ENCODE peak calls at places on chromosomes 12 and 14, in seven cellular contexts. Z is neural progenitor cell, S is thoracic aorta, J is cardiac muscle cell, G is gastrocnemius medialis, U is A549, Y is spleen. E is an unnamed sample. For H3K4me1, the result is how much of the 10 kb centered on the place peaks cover.

GRCh38 chr12:116196752-116197718 is 80.5 kb downstream of the MED13L start:
- DNase-seq in Z (no peak), S (no peak), J (peak), G (no peak), U (no peak), Y (no peak), E (no peak)

GRCh38 chr12:31002999-31003398 is 70.7 kb upstream of the DDX11 start:
- DNase-seq in Z (no peak), S (no peak), J (no peak), G (no peak), U (peak), Y (peak), E (peak)

GRCh38 chr12:72006766-72007165 is 68.1 kb downstream of the TPH2 start:
- DNase-seq in Z (no peak), S (no peak), J (peak), G (no peak), U (no peak), Y (no peak), E (no peak)

GRCh38 chr14:53696217-53696965 is 260.2 kb downstream of the BMP4 start:
- DNase-seq in Z (no peak), S (no peak), J (peak), G (no peak), U (peak), Y (no peak), E (no peak)

GRCh38 chr14:51652168-51653095 is 722 bp downstream of the FRMD6 start:
- DNase-seq in Z (peak), S (no peak), J (no peak), G (peak), U (no peak), Y (peak), E (peak)

GRCh38 chr12:89566615-89567014 is 40.8 kb upstream of the POC1B start:
- DNase-seq in Z (no peak), S (no peak), J (peak), G (no peak), U (no peak), Y (no peak), E (no peak)

GRCh38 chr12:34051486-34051885 is 29.2 kb downstream of the ALG10 start:
- DNase-seq in Z (no peak), S (no peak), J (no peak), G (no peak), U (no peak), Y (no peak), E (no peak)

GRCh38 chr14:104520620-104521410 is 58.7 kb upstream of the C14orf180 start:
- DNase-seq in Z (no peak), S (no peak), J (no peak), G (no peak), U (no peak), Y (no peak), E (no peak)

GRCh38 chr14:104130974-104131651 is 7.3 kb upstream of the KIF26A start:
- DNase-seq in Z (peak), S (no peak), J (peak), G (no peak), U (peak), Y (peak), E (no peak)

GRCh38 chr12:89346741-89347324 is 5.5 kb downstream of the DUSP6 start:
- DNase-seq in Z (peak), S (no peak), J (peak), G (no peak), U (no peak), Y (no peak), E (no peak)

GRCh38 chr12:89470741-89471504 is 53.7 kb downstream of the GALNT4 start:
- DNase-seq in Z (peak), S (no peak), J (peak), G (no peak), U (peak), Y (no peak), E (no peak)

GRCh38 chr12:105982022-105982421 is 156.7 kb downstream of the NUAK1 start:
- DNase-seq in Z (no peak), S (no peak), J (peak), G (no peak), U (no peak), Y (no peak), E (no peak)

GRCh38 chr14:71056168-71056567 is 148.9 kb downstream of the PCNX1 start:
- DNase-seq in Z (no peak), S (no peak), J (no peak), G (no peak), U (no peak), Y (no peak), E (no peak)

GRCh38 chr14:76564471-76565119 is 188.7 kb downstream of the ESRRB start:
- DNase-seq in Z (peak), S (no peak), J (peak), G (no peak), U (peak), Y (no peak), E (no peak)

DNA sequence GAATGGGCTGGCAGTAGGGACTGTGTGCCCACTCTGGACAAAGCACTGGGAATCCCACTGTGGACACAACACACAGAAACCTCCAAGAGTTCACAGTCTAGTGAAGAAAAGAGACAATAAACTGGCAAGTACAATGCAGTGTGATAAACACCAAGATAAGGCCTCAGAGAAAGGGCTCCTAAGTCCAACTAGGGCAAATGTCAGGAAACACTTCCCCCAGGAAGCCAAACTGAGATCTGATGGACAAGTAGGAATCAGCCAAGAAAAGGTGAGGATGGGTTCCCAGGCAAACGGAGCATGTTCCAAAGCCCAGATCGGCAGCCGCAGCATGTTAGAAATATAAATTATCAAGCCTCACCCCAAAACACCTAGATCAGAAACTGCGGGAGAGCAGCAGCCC is 5.4 kb downstream of the VSIG10 start:
- DNase-seq in Z (no peak), S (no peak), J (no peak), G (no peak), U (no peak), Y (no peak), E (no peak)
- H3K4me3 ChIP-seq in Z (no peak), S (no peak), J (no peak), G (no peak), U (no peak), Y (no peak), E (no peak)

GRCh38 chr12:52285172-52285745 is 6.1 kb downstream of the KRT81 start:
- DNase-seq in Z (no peak), S (no peak), J (no peak), G (no peak), U (peak), Y (no peak), E (no peak)
- H3K4me1 ChIP-seq in Z (under half), S (under half), J (under half), G (under half), U (half or more), Y (under half), E (under half)

DNA sequence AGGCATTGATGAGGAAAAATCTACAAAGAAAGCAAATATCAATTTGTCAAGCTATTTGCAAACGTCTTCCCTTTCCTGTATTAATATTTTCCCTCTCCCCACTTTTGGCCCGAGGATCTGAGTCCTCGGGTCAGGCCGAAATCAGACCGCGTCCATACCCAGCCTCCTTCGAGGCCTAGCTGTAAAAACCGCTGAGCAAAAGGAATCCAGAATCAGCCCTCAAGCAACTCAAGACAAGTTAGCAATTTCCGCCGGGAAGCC is 352 bp upstream of the MAPK1IP1L start:
- DNase-seq in Z (no peak), S (no peak), J (no peak), G (no peak), U (no peak), Y (no peak), E (no peak)
- H3K27ac ChIP-seq in Z (peak), S (peak), J (peak), G (peak), U (peak), Y (peak), E (peak)

GRCh38 chr12:14259481-14260010 is 105.9 kb upstream of the ATF7IP start:
- DNase-seq in Z (no peak), S (no peak), J (no peak), G (no peak), U (no peak), Y (no peak), E (no peak)
- H3K4me3 ChIP-seq in Z (no peak), S (peak), J (no peak), G (peak), U (no peak), Y (no peak), E (no peak)

DNA sequence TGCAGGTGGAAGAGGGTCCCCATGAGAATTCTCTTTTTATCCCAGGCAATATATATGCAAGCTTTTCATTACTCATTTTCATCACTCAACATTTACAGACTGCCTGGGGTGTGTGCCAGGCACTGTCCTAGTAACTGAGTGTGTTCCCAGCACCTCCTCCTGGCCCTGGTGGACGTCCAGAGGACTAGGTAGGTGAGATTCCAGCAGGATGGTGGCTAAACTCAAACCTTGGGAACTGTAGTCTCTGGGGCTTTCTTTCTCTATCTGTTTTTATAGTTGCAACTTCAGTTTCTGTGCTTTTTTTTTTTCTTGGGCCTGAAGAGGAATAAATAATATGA is 63.8 kb downstream of the SUSD6 start:
- DNase-seq in Z (no peak), S (no peak), J (no peak), G (no peak), U (no peak), Y (no peak), E (no peak)
- H3K4me1 ChIP-seq in Z (under half), S (half or more), J (under half), G (half or more), U (under half), Y (half or more), E (under half)

GRCh38 chr14:92591346-92591745 is 77.8 kb downstream of the RIN3 start:
- DNase-seq in Z (no peak), S (no peak), J (no peak), G (no peak), U (no peak), Y (no peak), E (no peak)

GRCh38 chr14:92590941-92591340 is 77.4 kb downstream of the RIN3 start:
- DNase-seq in Z (no peak), S (no peak), J (no peak), G (no peak), U (no peak), Y (no peak), E (no peak)

GRCh38 chr14:92586966-92587365 is 73.4 kb downstream of the RIN3 start:
- DNase-seq in Z (no peak), S (no peak), J (no peak), G (no peak), U (no peak), Y (no peak), E (no peak)

GRCh38 chr14:92586001-92586947 is 72.7 kb downstream of the RIN3 start:
- DNase-seq in Z (no peak), S (peak), J (no peak), G (no peak), U (no peak), Y (peak), E (no peak)

DNA sequence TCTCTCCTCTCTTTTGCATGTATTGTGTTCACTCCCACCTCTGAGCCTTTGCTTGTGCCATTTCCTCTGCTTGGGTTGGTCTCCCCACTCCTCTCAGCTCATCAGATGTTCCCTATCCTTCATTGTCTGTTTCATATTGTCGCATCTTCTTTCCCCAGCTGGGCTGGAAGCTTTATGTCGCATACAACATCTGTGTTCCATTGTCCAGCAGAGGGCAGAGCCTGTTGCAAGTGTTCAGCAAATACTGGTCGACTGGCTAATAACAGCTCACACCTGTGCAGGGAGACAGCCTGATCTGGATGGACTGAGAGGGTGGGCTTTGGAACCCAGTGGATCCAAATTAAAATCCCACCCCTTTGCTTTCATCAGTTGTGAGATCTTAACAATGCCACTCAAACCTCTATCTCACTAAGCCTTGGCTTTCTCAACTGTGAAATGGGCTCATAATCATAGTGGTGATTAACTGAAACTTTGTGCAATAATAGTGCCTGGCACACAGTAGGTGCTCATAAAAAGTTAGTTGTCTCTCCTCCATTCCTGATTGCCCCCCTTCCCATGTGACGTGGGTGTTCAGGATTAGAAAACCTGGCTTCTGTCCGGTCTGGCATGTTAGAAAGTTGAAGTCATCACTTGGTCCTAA is 75.8 kb downstream of the RIN3 start:
- DNase-seq in Z (peak), S (no peak), J (peak), G (no peak), U (peak), Y (peak), E (no peak)
- H3K27ac ChIP-seq in Z (no peak), S (peak), J (no peak), G (no peak), U (no peak), Y (peak), E (no peak)